ENCODE peak calls at places on chromosomes 16 and 17, in four cellular contexts. One of them, this sample, is unnamed.

GRCh38 chr17:17724307-17724921 is 43.2 kb downstream of the RAI1 start:
- DNase-seq in astrocyte: peak
- DNase-seq in heart right ventricle: peak
- DNase-seq in HFFc6: no peak
- DNase-seq in this sample: no peak

GRCh38 chr17:14361945-14362508 is 61.1 kb downstream of the HS3ST3B1 start:
- DNase-seq in astrocyte: no peak
- DNase-seq in heart right ventricle: no peak
- DNase-seq in HFFc6: no peak
- DNase-seq in this sample: no peak

GRCh38 chr17:1797323-1797722 is 32.4 kb downstream of the SMYD4 start:
- DNase-seq in astrocyte: no peak
- DNase-seq in heart right ventricle: no peak
- DNase-seq in HFFc6: no peak
- DNase-seq in this sample: no peak

GRCh38 chr16:22624038-22624656 is 113.5 kb downstream of the NPIPB5 start:
- DNase-seq in astrocyte: no peak
- DNase-seq in heart right ventricle: no peak
- DNase-seq in HFFc6: no peak
- DNase-seq in this sample: no peak

GRCh38 chr17:38425048-38425447 is 3.2 kb upstream of the ARHGAP23 start:
- DNase-seq in astrocyte: no peak
- DNase-seq in heart right ventricle: no peak
- DNase-seq in HFFc6: no peak
- DNase-seq in this sample: no peak

GRCh38 chr16:72428611-72429376 is 256.8 kb upstream of the PMFBP1 start:
- DNase-seq in astrocyte: no peak
- DNase-seq in heart right ventricle: no peak
- DNase-seq in HFFc6: no peak
- DNase-seq in this sample: no peak

GRCh38 chr17:39671651-39672521 is 3.6 kb downstream of the PNMT start:
- DNase-seq in astrocyte: peak
- DNase-seq in heart right ventricle: no peak
- DNase-seq in HFFc6: peak
- DNase-seq in this sample: no peak

GRCh38 chr17:10031606-10032005 is 126.5 kb upstream of the RCVRN start:
- DNase-seq in astrocyte: no peak
- DNase-seq in heart right ventricle: no peak
- DNase-seq in HFFc6: no peak
- DNase-seq in this sample: no peak

GRCh38 chr17:78889525-78889924 is 13.5 kb downstream of the CEP295NL start:
- DNase-seq in astrocyte: no peak
- DNase-seq in heart right ventricle: no peak
- DNase-seq in HFFc6: no peak
- DNase-seq in this sample: no peak

GRCh38 chr17:15133143-15133542 is 132.0 kb downstream of the PMP22 start:
- DNase-seq in astrocyte: no peak
- DNase-seq in heart right ventricle: no peak
- DNase-seq in HFFc6: no peak
- DNase-seq in this sample: no peak

GRCh38 chr17:8859029-8859803 is 8.3 kb downstream of the PIK3R6 start:
- DNase-seq in astrocyte: peak
- DNase-seq in heart right ventricle: no peak
- DNase-seq in HFFc6: no peak
- DNase-seq in this sample: no peak
- TF ChIP-seq CTCF in astrocyte: no peak
- TF ChIP-seq CTCF in heart right ventricle: no peak
- TF ChIP-seq CTCF in HFFc6: no peak
- TF ChIP-seq CTCF in this sample: no peak

GRCh38 chr17:81229666-81229920 is 6.8 kb upstream of the CEP131 start:
- DNase-seq in astrocyte: no peak
- DNase-seq in heart right ventricle: no peak
- DNase-seq in HFFc6: no peak
- DNase-seq in this sample: no peak

GRCh38 chr17:81228834-81229665 is 6.3 kb upstream of the CEP131 start:
- DNase-seq in astrocyte: no peak
- DNase-seq in heart right ventricle: no peak
- DNase-seq in HFFc6: no peak
- DNase-seq in this sample: no peak

GRCh38 chr17:81231766-81232581 is 6.9 kb downstream of the TEPSIN start:
- DNase-seq in astrocyte: no peak
- DNase-seq in heart right ventricle: no peak
- DNase-seq in HFFc6: no peak
- DNase-seq in this sample: no peak

GRCh38 chr17:81231121-81231645 is 7.7 kb downstream of the TEPSIN start:
- DNase-seq in astrocyte: no peak
- DNase-seq in heart right ventricle: no peak
- DNase-seq in HFFc6: no peak
- DNase-seq in this sample: no peak

DNA sequence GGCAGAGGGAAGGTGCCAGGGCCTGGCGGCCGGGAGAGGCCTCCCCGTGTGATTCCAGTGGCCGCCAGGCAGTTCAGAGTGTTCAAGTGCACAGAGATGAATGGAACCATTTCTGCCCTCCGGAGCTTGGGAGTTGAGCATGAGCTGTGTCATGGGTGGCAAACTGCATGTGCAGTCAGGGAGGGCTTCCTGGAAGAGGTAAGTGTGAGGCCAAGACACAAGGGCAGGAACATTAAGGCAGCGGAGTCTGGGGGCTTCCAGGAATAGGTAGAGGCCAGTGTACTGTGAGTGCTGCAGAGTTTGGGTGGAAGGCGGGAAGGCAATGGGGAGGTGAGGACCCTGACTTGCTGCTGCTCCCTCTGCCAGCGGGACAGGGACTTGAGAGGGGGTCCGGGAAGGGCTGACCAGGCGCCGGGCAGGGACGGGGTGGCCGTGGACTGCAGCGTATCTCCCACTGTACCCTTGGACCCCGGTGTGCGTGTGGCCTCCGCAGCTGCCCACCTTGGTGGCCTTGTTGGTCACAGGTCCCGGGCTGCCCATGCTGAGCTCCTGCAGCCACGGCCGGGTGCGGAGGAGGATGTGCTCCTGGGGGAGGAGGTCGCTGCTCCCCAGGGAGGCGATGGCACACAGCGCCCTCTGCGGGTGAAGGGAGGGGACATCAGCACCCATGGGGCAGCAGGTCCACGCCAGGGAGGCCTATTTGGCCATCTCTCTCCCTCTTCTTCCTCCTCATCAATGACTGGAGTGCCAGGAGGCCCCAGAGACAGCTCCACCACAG is 7.5 kb upstream of the CEP131 start:
- DNase-seq in astrocyte: no peak
- DNase-seq in heart right ventricle: no peak
- DNase-seq in HFFc6: no peak
- DNase-seq in this sample: no peak
- TF ChIP-seq CTCF in astrocyte: no peak
- TF ChIP-seq CTCF in heart right ventricle: peak
- TF ChIP-seq CTCF in HFFc6: peak
- TF ChIP-seq CTCF in this sample: peak

DNA sequence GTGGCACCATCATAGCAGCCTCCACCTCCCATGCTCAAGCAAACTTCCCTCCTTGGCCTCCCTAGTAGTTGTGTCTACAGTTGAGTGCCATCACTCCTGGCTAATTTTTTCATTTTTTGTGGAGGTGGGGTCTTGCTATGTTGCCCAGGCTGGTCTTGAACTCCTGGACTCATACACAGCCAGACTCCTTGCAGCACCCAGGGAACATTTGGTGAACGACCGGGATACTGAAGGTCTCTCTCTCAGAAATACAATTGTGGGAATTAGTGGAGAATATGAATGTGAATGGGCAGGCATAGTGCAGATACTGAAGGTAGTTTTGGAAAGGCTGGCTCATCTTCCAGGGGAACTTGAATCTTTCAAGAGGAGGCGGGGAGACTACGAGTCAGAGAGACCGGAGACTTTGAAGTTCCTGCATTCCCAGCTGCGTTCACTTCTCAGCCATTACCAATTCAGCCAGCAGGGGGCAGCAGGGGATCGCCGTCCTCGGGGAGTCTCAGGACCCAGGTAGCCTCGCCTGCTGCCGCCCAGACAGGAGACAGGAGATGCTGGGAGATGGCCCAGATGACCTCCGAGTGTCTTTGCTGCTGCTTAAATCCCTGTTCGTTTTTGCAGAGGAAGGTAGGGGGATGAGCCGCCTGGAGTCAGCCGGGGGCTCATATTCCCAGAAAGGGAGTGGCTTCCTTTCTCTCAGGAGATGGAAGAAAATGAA is 68.6 kb downstream of the HAPSTR1 start:
- DNase-seq in astrocyte: peak
- DNase-seq in heart right ventricle: peak
- DNase-seq in HFFc6: peak
- DNase-seq in this sample: no peak
- TF ChIP-seq CTCF in astrocyte: peak
- TF ChIP-seq CTCF in heart right ventricle: peak
- TF ChIP-seq CTCF in HFFc6: peak
- TF ChIP-seq CTCF in this sample: peak

GRCh38 chr17:50113624-50114320 is 16.2 kb downstream of the SAMD14 start:
- DNase-seq in astrocyte: no peak
- DNase-seq in heart right ventricle: no peak
- DNase-seq in HFFc6: no peak
- DNase-seq in this sample: no peak
- TF ChIP-seq CTCF in astrocyte: no peak
- TF ChIP-seq CTCF in heart right ventricle: no peak
- TF ChIP-seq CTCF in HFFc6: no peak
- TF ChIP-seq CTCF in this sample: no peak

DNA sequence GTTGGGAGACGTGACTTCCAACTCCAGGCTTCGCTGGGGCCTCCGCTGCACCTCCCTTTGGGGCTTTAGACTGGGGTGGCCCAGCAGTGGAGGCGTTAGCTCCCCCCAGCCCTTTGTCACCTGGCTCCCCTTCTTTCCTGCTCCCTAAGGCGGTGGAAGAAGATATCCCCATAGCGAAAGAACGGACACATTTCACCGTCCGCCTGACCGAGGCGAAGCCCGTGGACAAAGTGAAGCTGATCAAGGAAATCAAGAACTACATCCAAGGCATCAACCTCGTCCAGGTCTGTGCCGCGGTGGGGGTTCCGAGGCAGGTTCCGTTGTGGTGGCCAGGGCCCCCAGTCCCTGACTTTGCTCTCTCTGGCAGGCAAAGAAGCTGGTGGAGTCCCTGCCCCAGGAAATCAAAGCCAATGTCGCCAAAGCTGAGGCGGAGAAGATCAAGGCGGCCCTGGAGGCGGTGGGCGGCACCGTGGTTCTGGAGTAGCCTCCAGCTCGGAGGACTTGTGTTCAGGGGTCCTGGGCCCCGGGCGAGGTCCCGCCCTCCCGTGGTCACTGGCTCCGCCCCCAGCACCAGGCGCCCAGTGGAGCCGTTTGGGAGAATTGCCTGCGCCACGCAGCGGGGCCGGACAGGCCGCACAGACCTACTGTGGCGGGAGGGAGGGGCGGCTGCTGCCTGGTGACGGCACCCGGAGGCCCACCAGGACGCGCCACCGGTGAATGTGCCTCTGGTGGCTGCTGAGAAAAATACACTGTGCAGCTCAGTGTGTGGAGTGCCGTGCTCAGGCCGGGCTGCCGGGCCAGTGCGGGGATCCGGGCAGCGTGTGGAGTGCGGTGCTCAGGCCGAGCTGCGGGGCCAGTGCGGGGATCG is 3.8 kb downstream of the MRPL12 start:
- DNase-seq in astrocyte: no peak
- DNase-seq in heart right ventricle: no peak
- DNase-seq in HFFc6: no peak
- DNase-seq in this sample: no peak
- TF ChIP-seq CTCF in astrocyte: no peak
- TF ChIP-seq CTCF in heart right ventricle: no peak
- TF ChIP-seq CTCF in HFFc6: peak
- TF ChIP-seq CTCF in this sample: no peak

GRCh38 chr16:1503110-1503955 is 10.2 kb downstream of the TELO2 start:
- DNase-seq in astrocyte: no peak
- DNase-seq in heart right ventricle: no peak
- DNase-seq in HFFc6: no peak
- DNase-seq in this sample: no peak
- TF ChIP-seq CTCF in astrocyte: no peak
- TF ChIP-seq CTCF in heart right ventricle: no peak
- TF ChIP-seq CTCF in HFFc6: no peak
- TF ChIP-seq CTCF in this sample: no peak

GRCh38 chr17:7634384-7634783 is 4.4 kb downstream of the SHBG start:
- DNase-seq in astrocyte: no peak
- DNase-seq in heart right ventricle: peak
- DNase-seq in HFFc6: peak
- DNase-seq in this sample: no peak
- TF ChIP-seq CTCF in astrocyte: peak
- TF ChIP-seq CTCF in heart right ventricle: peak
- TF ChIP-seq CTCF in HFFc6: peak
- TF ChIP-seq CTCF in this sample: peak

GRCh38 chr17:58215685-58216084 is 3.4 kb downstream of the MKS1 start:
- DNase-seq in astrocyte: no peak
- DNase-seq in heart right ventricle: no peak
- DNase-seq in HFFc6: no peak
- DNase-seq in this sample: no peak

GRCh38 chr17:58208344-58208743 is 10.7 kb downstream of the MKS1 start:
- DNase-seq in astrocyte: no peak
- DNase-seq in heart right ventricle: no peak
- DNase-seq in HFFc6: no peak
- DNase-seq in this sample: no peak

GRCh38 chr17:58207451-58207850 is 11.6 kb downstream of the MKS1 start:
- DNase-seq in astrocyte: no peak
- DNase-seq in heart right ventricle: no peak
- DNase-seq in HFFc6: no peak
- DNase-seq in this sample: no peak

GRCh38 chr17:58205936-58206335 is 13.1 kb downstream of the MKS1 start:
- DNase-seq in astrocyte: no peak
- DNase-seq in heart right ventricle: no peak
- DNase-seq in HFFc6: no peak
- DNase-seq in this sample: no peak

GRCh38 chr17:58210922-58211321 is 8.1 kb downstream of the MKS1 start:
- DNase-seq in astrocyte: no peak
- DNase-seq in heart right ventricle: no peak
- DNase-seq in HFFc6: no peak
- DNase-seq in this sample: no peak
- TF ChIP-seq CTCF in astrocyte: no peak
- TF ChIP-seq CTCF in heart right ventricle: no peak
- TF ChIP-seq CTCF in HFFc6: peak
- TF ChIP-seq CTCF in this sample: peak

DNA sequence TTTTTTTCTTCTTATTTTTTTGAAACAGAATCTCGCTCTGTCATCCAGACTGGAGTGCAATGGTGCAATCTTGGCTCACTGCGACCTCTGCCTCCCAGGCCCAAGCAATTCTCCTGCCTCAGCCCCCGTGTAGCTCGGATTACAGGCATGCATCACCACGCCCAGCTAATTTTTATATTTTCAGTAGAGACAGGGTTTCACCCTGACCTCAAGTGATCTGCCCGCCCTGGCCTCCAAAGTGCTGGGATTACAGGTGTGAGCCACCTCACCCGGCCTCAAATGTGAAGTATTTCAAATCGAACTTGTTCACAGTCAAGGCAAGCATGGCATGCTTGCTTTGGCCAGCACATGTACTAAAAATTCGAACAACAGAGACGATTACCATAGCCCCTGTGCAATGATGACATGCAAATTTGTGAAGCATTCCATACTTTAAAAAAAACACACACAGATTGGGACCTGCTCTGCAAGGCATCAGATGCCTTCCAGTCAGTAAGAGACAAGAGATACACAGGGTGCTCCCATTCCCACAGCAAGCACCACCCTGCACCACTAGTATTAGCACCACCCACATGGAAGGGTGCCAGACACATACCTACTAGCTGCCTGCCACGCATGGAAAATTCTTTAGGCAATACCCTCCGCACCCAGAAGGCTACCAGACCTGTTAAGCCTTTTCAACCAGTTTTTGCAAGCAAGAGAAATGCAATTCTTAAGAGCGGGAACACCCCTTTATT is 47.2 kb downstream of the ANKRD11 start:
- DNase-seq in astrocyte: peak
- DNase-seq in heart right ventricle: peak
- DNase-seq in HFFc6: peak
- DNase-seq in this sample: peak
- TF ChIP-seq CTCF in astrocyte: peak
- TF ChIP-seq CTCF in heart right ventricle: no peak
- TF ChIP-seq CTCF in HFFc6: no peak
- TF ChIP-seq CTCF in this sample: no peak

This sample was measured in kidney epithelial cell.